ENCODE peak calls at places on chromosome 9, in four cellular contexts. Z, A, U and S are unnamed samples.

GRCh38 chr9:70362952-70363351 is 51.5 kb downstream of the KLF9 start:
- DNase-seq in Z (no peak), A (no peak), U (no peak), S (no peak)

GRCh38 chr9:8632493-8632892 is 832.9 kb upstream of the DMAC1 start:
- DNase-seq in Z (no peak), A (no peak), U (no peak), S (no peak)

GRCh38 chr9:84393266-84393905 is 52.8 kb upstream of the SLC28A3 start:
- DNase-seq in Z (no peak), A (no peak), U (no peak), S (no peak)

GRCh38 chr9:123097709-123098459 is 64.4 kb downstream of the GPR21 start:
- DNase-seq in Z (no peak), A (no peak), U (no peak), S (no peak)

GRCh38 chr9:122030357-122030756 is 62.8 kb downstream of the TTLL11 start:
- DNase-seq in Z (no peak), A (no peak), U (no peak), S (no peak)

GRCh38 chr9:35079426-35080341 is at the start of gene FANCG:
- DNase-seq in Z (peak), A (peak), U (peak), S (peak)

GRCh38 chr9:85258823-85259370 is 482.9 kb downstream of the AGTPBP1 start:
- DNase-seq in Z (peak), A (peak), U (peak), S (peak)

GRCh38 chr9:17531642-17532254 is 47.1 kb upstream of the SH3GL2 start:
- DNase-seq in Z (no peak), A (peak), U (peak), S (peak)

GRCh38 chr9:89606567-89607311 is 1.9 kb downstream of the GADD45G start:
- DNase-seq in Z (peak), A (peak), U (no peak), S (peak)

GRCh38 chr9:90546200-90546599 is 96.4 kb downstream of the DIRAS2 start:
- DNase-seq in Z (no peak), A (no peak), U (peak), S (peak)

GRCh38 chr9:109452761-109453160 is 45.3 kb downstream of the PTPN3 start:
- DNase-seq in Z (no peak), A (no peak), U (peak), S (no peak)

GRCh38 chr9:82957526-82958379 is 105.2 kb downstream of the RASEF start:
- DNase-seq in Z (no peak), A (no peak), U (no peak), S (no peak)

GRCh38 chr9:6068983-6069382 is 53.6 kb upstream of the RANBP6 start:
- DNase-seq in Z (no peak), A (no peak), U (no peak), S (no peak)

DNA sequence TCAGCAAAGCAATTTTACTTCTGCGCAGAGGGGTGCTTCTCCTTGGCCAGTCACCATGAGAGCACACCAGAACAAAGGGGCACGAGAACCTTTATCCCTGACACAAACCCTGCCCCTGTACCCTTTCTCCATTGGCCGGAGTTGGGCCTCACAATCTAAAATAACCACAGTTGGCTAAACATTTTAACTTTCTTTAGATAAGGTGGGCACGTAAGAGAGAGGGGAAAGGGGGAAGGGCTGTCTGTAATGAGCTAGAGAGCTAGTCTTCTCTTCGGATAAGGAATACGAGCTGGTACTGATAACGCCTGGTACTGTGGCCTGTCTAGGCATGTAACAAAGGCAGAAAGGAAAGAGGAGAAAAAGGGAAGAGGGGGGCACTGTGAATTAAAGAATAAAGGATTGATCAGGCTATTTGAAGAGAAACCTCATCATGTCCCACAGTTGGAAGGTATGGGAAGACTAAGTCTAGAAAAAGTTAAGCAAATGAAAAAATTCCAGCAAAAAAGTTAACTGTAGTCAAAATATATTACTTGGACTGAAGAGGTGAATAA is 1.8 kb upstream of the IARS1 start:
- DNase-seq in Z (no peak), A (no peak), U (no peak), S (no peak)
- TF ChIP-seq CTCF in Z (no peak), A (no peak), U (no peak), S (no peak)

GRCh38 chr9:134059661-134060395 is 8.0 kb downstream of the BRD3 start:
- DNase-seq in Z (peak), A (no peak), U (no peak), S (no peak)
- TF ChIP-seq CTCF in Z (no peak), A (no peak), U (no peak), S (no peak)

GRCh38 chr9:93126151-93126781 is 7.8 kb downstream of the NINJ1 start:
- DNase-seq in Z (peak), A (no peak), U (no peak), S (no peak)

GRCh38 chr9:93128715-93129224 is 5.3 kb downstream of the NINJ1 start:
- DNase-seq in Z (no peak), A (no peak), U (no peak), S (no peak)

GRCh38 chr9:93128011-93128714 is 5.9 kb downstream of the NINJ1 start:
- DNase-seq in Z (no peak), A (no peak), U (no peak), S (no peak)

GRCh38 chr9:93126825-93127368 is 7.2 kb downstream of the NINJ1 start:
- DNase-seq in Z (peak), A (no peak), U (no peak), S (no peak)

DNA sequence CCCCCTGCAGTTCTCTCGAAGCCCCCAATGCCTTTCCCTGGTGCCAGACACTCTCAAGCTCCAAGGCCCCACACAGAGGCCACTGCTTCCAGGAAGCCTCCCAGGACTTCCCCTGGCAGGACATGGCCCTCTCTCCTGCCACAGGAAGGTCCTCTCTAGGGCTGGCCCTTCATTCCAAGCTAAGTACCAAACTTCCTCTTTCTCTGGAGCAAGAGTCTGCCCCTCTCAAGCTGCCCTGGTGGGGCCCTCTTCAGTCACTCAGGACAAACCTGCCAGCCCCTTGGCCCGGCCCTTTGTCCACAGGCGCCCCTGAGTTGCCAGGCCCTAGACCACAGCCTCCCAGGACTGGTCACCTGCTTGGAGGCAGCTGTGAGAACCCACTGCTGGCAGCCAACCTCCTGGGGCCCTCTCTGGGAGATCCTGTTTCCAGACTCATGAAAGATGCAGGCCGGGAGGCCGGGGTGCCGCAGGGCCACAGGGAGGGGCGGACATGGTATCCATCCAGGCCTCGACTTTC is 6.6 kb downstream of the NINJ1 start:
- DNase-seq in Z (peak), A (no peak), U (no peak), S (no peak)
- TF ChIP-seq CTCF in Z (no peak), A (no peak), U (no peak), S (no peak)

GRCh38 chr9:137127301-137128157 is 11.4 kb upstream of the GRIN1 start:
- DNase-seq in Z (no peak), A (peak), U (peak), S (peak)
- TF ChIP-seq CTCF in Z (no peak), A (no peak), U (no peak), S (no peak)

GRCh38 chr9:127523312-127523851 is 72.1 kb downstream of the LRSAM1 start:
- DNase-seq in Z (no peak), A (no peak), U (peak), S (no peak)
- TF ChIP-seq CTCF in Z (peak), A (peak), U (peak), S (no peak)

GRCh38 chr9:133739408-133740280 is 1.5 kb upstream of the SARDH start:
- DNase-seq in Z (peak), A (no peak), U (no peak), S (no peak)
- TF ChIP-seq CTCF in Z (no peak), A (no peak), U (no peak), S (no peak)

DNA sequence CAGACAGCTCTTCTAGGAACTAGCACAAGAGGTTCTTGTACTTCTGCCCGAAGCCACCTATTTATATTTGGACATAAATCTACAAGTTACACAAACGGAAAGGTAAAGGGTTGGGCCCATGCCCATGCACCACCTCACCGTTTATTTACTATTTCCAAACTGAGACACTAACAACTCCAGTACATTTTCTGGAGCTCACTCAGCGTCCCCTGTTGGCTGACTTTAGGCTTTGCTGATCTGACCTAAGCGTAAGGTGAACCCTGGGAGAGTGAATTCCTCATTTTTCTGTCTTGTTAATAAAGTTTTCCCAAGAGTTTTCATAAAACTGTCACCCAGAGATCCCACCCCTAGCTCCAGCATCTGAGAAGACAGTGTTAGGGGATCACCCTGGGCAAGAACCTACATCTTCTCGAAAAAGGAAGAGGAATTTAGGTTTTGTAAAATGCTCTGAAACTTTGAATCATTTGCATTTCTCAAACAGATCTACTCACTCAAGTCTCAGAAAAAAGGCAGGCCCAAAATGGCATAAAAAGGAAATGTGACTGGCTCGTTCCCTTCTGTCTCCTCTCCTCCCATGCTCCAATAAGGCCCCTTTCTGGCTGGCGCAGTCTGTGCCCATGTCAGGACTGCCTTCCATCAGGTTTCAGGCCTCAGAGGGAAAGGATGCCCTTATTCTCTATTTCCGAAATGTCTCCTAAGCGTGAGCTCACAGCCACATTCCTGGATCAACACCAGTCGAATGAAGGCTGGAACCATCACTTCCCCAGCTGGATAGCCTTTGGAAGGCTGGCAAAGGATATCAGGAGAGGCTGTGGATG is 201.3 kb downstream of the FANCC start:
- DNase-seq in Z (peak), A (peak), U (peak), S (no peak)
- TF ChIP-seq CTCF in Z (no peak), A (peak), U (peak), S (no peak)

GRCh38 chr9:23820731-23821399 is 5.2 kb downstream of the ELAVL2 start:
- DNase-seq in Z (no peak), A (peak), U (no peak), S (no peak)
- TF ChIP-seq CTCF in Z (no peak), A (no peak), U (no peak), S (no peak)

GRCh38 chr9:135463140-135463539 is 16.4 kb upstream of the PPP1R26 start:
- DNase-seq in Z (no peak), A (no peak), U (peak), S (no peak)
- TF ChIP-seq CTCF in Z (no peak), A (no peak), U (no peak), S (no peak)